ENCODE peak calls at places on chromosomes 2 and 18, in four cellular contexts. R, F, V and W are unnamed samples.

GRCh38 chr2:23828256-23828980 is 98.5 kb downstream of the ATAD2B start:
- DNase-seq in F (no peak), V (no peak), R (no peak), W (no peak)

GRCh38 chr2:219183151-219183757 is 5.2 kb downstream of the RETREG2 start:
- DNase-seq in F (no peak), R (no peak), V (no peak), W (no peak)

GRCh38 chr2:111900859-111901258 is 2.5 kb downstream of the MERTK start:
- DNase-seq in F (no peak), R (no peak), V (peak; percentile 58), W (no peak)

GRCh38 chr2:10073706-10074105 is 6.5 kb downstream of the CYS1 start:
- DNase-seq in V (no peak), F (no peak), R (no peak), W (no peak)

GRCh38 chr2:229956491-229956890 is 34.2 kb downstream of the FBXO36 start:
- DNase-seq in R (no peak), V (no peak), F (no peak), W (no peak)

GRCh38 chr2:64019975-64020281 is 700 bp upstream of the VPS54 start:
- DNase-seq in F (no peak), V (no peak), R (no peak), W (no peak)

GRCh38 chr2:45962522-45962921 is 311.0 kb downstream of the PRKCE start:
- DNase-seq in R (no peak), V (no peak), F (no peak), W (no peak)

GRCh38 chr2:118569876-118570535 is 277.4 kb downstream of the EN1 start:
- DNase-seq in R (no peak), V (no peak), F (no peak), W (no peak)

GRCh38 chr18:10454800-10455550 is 540 bp downstream of the APCDD1 start:
- DNase-seq in F (no peak), R (no peak), V (no peak), W (no peak)

GRCh38 chr2:42827647-42828486 is 35.5 kb upstream of the HAAO start:
- DNase-seq in V (peak; percentile 79), F (peak; percentile 86), R (no peak), W (peak; percentile 72)

GRCh38 chr2:62474173-62474572 is 31.8 kb downstream of the TMEM17 start:
- DNase-seq in V (no peak), R (no peak), F (no peak), W (no peak)

GRCh38 chr2:208354964-208355381 is 51.6 kb upstream of the PTH2R start:
- DNase-seq in F (no peak), R (no peak), V (peak; percentile 57), W (no peak)

GRCh38 chr2:23563673-23564617 is 179.0 kb downstream of the KLHL29 start:
- DNase-seq in R (no peak), F (no peak), V (no peak), W (no peak)

GRCh38 chr18:25144835-25145234 is 207.1 kb downstream of the ZNF521 start:
- DNase-seq in V (peak; percentile 0), R (no peak), F (no peak), W (no peak)

GRCh38 chr2:658426-658825 is 18.8 kb downstream of the TMEM18 start:
- DNase-seq in R (no peak), F (no peak), V (no peak), W (no peak)

GRCh38 chr2:98560256-98560771 is 48.0 kb downstream of the COA5 start:
- DNase-seq in F (peak; percentile 94), V (no peak), R (no peak), W (no peak)

GRCh38 chr2:54595999-54596903 is 127.2 kb upstream of the EML6 start:
- DNase-seq in R (no peak), F (no peak), V (no peak), W (no peak)

GRCh38 chr18:63016270-63016669 is 300.9 kb downstream of the PHLPP1 start:
- DNase-seq in F (peak; percentile 48), V (peak; percentile 36), R (peak; percentile 21), W (peak; percentile 36)

GRCh38 chr18:21853020-21853419 is 112.4 kb downstream of the MIB1 start:
- DNase-seq in V (no peak), R (peak; percentile 67), F (no peak), W (no peak)

GRCh38 chr2:46132996-46133395 is 164.2 kb upstream of the EPAS1 start:
- DNase-seq in V (no peak), R (no peak), F (no peak), W (no peak)

GRCh38 chr2:157596992-157597681 is 31.5 kb downstream of the ACVR1C start:
- DNase-seq in V (no peak), F (no peak), R (no peak), W (peak; percentile 6)

GRCh38 chr2:71250945-71251344 is 24.0 kb upstream of the PAIP2B start:
- DNase-seq in V (no peak), F (no peak), R (no peak), W (peak; percentile 69)

GRCh38 chr2:160657206-160657605 is 163.6 kb upstream of the RBMS1 start:
- DNase-seq in V (no peak), R (no peak), F (no peak), W (no peak)

GRCh38 chr2:101893676-101894381 is 97.9 kb upstream of the IL1R2 start:
- DNase-seq in V (no peak), F (no peak), R (no peak), W (peak; percentile 91)

GRCh38 chr2:109439315-109439714 is 174.5 kb downstream of the SEPTIN10 start:
- DNase-seq in F (no peak), R (no peak), V (no peak), W (no peak)

GRCh38 chr2:47344890-47345583 is 57.9 kb upstream of the MSH2 start:
- DNase-seq in F (peak; percentile 76), V (peak; percentile 100), R (no peak), W (peak; percentile 100)

GRCh38 chr2:10355471-10356458 is 53.1 kb downstream of the HPCAL1 start:
- DNase-seq in F (no peak), R (no peak), V (no peak), W (no peak)

GRCh38 chr2:10356459-10356851 is 53.8 kb downstream of the HPCAL1 start:
- DNase-seq in R (no peak), F (no peak), V (no peak), W (no peak)

GRCh38 chr2:19796036-19796703 is 105.6 kb downstream of the TTC32 start:
- DNase-seq in V (no peak), F (no peak), R (no peak), W (no peak)

GRCh38 chr2:67574230-67574629 is 177.1 kb downstream of the ETAA1 start:
- DNase-seq in R (no peak), F (no peak), V (no peak), W (no peak)

GRCh38 chr2:11749646-11750349 is 3.4 kb downstream of the LPIN1 start:
- DNase-seq in V (no peak), R (peak; percentile 60), F (no peak), W (no peak)

GRCh38 chr2:165957030-165957675 is 3.6 kb upstream of the TTC21B start:
- DNase-seq in R (no peak), V (no peak), F (no peak), W (no peak)

GRCh38 chr2:86301711-86302202 is 35.7 kb downstream of the REEP1 start:
- DNase-seq in F (no peak), R (no peak), V (no peak), W (no peak)

GRCh38 chr2:20327370-20327769 is 23.3 kb downstream of the PUM2 start:
- DNase-seq in R (no peak), F (no peak), V (no peak), W (no peak)

DNA sequence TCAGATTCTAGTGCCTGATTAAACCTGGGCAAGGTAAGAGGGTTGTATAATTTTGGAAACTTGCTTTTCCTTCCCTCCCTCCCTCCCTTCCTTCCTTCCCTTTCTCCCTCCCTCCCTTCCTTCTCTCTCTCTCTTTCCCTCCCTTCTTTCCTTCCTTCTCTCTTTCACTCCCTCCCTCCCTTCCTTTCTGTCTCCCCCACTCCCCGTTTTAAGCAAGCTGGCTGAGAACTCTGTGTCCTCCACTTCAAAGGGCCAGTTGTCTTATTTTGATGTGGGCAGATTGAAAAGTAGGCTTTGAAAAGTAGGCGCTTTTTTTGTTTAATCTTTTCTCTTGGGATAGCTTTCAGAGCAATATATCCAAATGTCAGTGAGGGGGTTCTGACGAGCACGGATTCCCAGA is 51.9 kb downstream of the CDK15 start:
- DNase-seq in V (no peak), R (no peak), F (no peak), W (no peak)
- H3K9ac ChIP-seq in V (no peak overlapping the region), R (no peak overlapping the region), F (no peak overlapping the region), W (no peak overlapping the region)

GRCh38 chr2:197838036-197838435 is 33.6 kb downstream of the PLCL1 start:
- DNase-seq in F (no peak), V (no peak), R (peak; percentile 30), W (no peak)
- H3K4me1 ChIP-seq in F (no peaks in the 10 kb centered on the region), V (no peaks in the 10 kb centered on the region), R (no peaks in the 10 kb centered on the region), W (no peaks in the 10 kb centered on the region)

GRCh38 chr2:233142355-233142897 is 82.3 kb downstream of the INPP5D start:
- DNase-seq in V (no peak), F (no peak), R (peak; percentile 74), W (no peak)
- TF ChIP-seq ZNF274 in V (no peak), F (no peak), R (no peak), W (no peak)

DNA sequence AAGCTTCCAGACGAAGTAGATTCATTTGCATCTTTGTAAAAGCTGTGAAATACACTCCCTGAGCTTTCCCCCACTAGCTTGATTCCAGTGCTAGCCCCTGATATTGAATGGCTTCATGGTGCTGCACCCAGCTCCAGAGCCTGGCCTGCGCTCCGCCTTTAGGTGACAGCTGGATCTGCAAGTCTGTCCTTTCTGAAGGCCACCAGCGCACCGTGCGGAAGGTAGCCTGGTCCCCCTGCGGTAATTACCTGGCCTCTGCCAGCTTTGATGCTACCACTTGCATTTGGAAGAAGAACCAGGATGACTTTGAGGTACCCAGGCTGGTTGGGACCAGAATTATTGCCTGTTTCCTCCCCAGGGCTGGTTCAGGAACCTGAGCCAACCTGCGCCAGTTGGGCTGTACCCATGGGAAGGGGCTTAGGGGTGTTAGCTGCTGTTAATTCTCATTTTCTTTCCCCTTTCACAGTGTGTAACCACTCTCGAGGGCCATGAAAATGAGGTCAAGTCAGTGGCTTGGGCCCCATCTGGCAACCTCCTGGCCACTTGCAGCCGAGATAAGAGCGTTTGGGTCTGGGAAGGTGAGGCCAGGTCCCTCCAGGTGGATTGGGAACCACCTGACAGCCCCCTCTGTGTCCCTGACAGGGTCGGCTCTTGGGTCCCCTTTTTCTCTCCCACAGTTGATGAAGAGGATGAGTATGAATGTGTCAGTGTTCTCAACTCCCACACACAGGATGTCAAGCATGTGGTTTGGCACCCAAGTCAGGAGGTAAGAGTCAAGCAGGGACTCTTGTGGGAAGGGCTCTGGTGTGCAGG is 1.3 kb downstream of the CIAO1 start:
- DNase-seq in R (no peak), V (peak; percentile 73), F (peak; percentile 46), W (peak; percentile 44)
- H3K9ac ChIP-seq in R (peak overlapping the region; percentile 79), V (peak overlapping the region; percentile 86), F (peak overlapping the region; percentile 89), W (peak overlapping the region; percentile 33)

GRCh38 chr2:164498841-164499240 is 122.4 kb downstream of the GRB14 start:
- DNase-seq in V (no peak), R (no peak), F (no peak), W (no peak)
- H3K4me1 ChIP-seq in V (no peaks in the 10 kb centered on the region), R (no peaks in the 10 kb centered on the region), F (no peaks in the 10 kb centered on the region), W (no peaks in the 10 kb centered on the region)